ENCODE peak calls at places on chromosomes 12 and 14, in five cellular contexts. X is NCI-H2081 treated with DMSO at 0.1 percent for 48 hours, J is posterior cingulate gyrus, M is T-helper 1 cell, P is SHP77. D is an unnamed sample.

GRCh38 chr12:99043319-99043914 is 398.3 kb downstream of the APAF1 start:
- DNase-seq in J (peak), M (no peak), X (peak), P (peak), D (peak)

GRCh38 chr14:72605096-72605920 is 288.6 kb downstream of the DPF3 start:
- DNase-seq in J (no peak), P (no peak), X (no peak), M (no peak), D (no peak)

GRCh38 chr14:106395460-106396050 is 869.2 kb downstream of the TMEM121 start:
- DNase-seq in M (no peak), P (no peak), J (no peak), X (no peak), D (no peak)

GRCh38 chr12:95848575-95849388 is 10.0 kb upstream of the SNRPF start:
- DNase-seq in M (no peak), X (no peak), J (peak), P (peak), D (no peak)

GRCh38 chr14:22375321-22375930 is 213.6 kb downstream of the DAD1 start:
- DNase-seq in M (no peak), P (peak), X (no peak), J (no peak), D (no peak)

GRCh38 chr14:53411110-53411509 is 258.0 kb upstream of the DDHD1 start:
- DNase-seq in P (no peak), M (no peak), X (no peak), J (no peak), D (no peak)

GRCh38 chr14:87334997-87335675 is 657.8 kb downstream of the GALC start:
- DNase-seq in P (no peak), M (no peak), J (no peak), X (no peak), D (no peak)

GRCh38 chr14:68263563-68264350 is 444.2 kb downstream of the RAD51B start:
- DNase-seq in M (no peak), X (no peak), P (no peak), J (no peak), D (no peak)

GRCh38 chr14:99936056-99936455 is 129.2 kb upstream of the EVL start:
- DNase-seq in P (no peak), X (no peak), J (no peak), M (no peak), D (no peak)

GRCh38 chr12:118164798-118165486 is 29.0 kb downstream of the PEBP1 start:
- DNase-seq in X (no peak), M (no peak), J (no peak), P (no peak), D (peak)

GRCh38 chr14:81329640-81330385 is 70.3 kb downstream of the STON2 start:
- DNase-seq in X (no peak), J (no peak), P (no peak), M (no peak), D (no peak)

GRCh38 chr12:93441111-93441616 is 583 bp downstream of the UBE2N start:
- DNase-seq in J (no peak), X (no peak), M (peak), P (no peak), D (peak)

GRCh38 chr14:21275261-21275858 is 4.5 kb upstream of the RPGRIP1 start:
- DNase-seq in M (no peak), J (no peak), X (no peak), P (no peak), D (peak)

GRCh38 chr12:68899251-68899771 is 33.7 kb downstream of the CPM start:
- DNase-seq in J (peak), M (no peak), P (no peak), X (no peak), D (no peak)

GRCh38 chr14:77364146-77364545 is 12.7 kb downstream of the TMED8 start:
- DNase-seq in M (no peak), X (no peak), J (no peak), P (no peak), D (no peak)

GRCh38 chr12:86838709-86839108 is 582.5 kb upstream of the MGAT4C start:
- DNase-seq in M (no peak), P (no peak), J (peak), X (no peak), D (peak)

GRCh38 chr12:47346251-47347019 is 266.7 kb upstream of the AMIGO2 start:
- DNase-seq in X (no peak), J (no peak), M (no peak), P (no peak), D (no peak)

GRCh38 chr12:43776498-43776897 is 17.7 kb downstream of the IRAK4 start:
- DNase-seq in M (no peak), J (no peak), P (peak), X (no peak), D (peak)

GRCh38 chr14:23321572-23322547 is 603 bp downstream of the PABPN1 start:
- DNase-seq in M (peak), J (no peak), X (no peak), P (no peak), D (peak)

GRCh38 chr12:2429032-2429431 is 365.7 kb upstream of the FKBP4 start:
- DNase-seq in M (no peak), X (no peak), J (no peak), P (no peak), D (no peak)

GRCh38 chr12:953776-954175 is 4.3 kb upstream of the RAD52 start:
- DNase-seq in M (no peak), P (no peak), J (no peak), X (no peak), D (peak)